ENCODE peak calls at places on chromosomes 16 and 17, in ten cellular contexts. R is GM12891, J is stomach, T is prostate gland, Q is endothelial cell of umbilical vein, W is GM23338, D is SK-N-SH, M is GM12878, F is HCT116, K is upper lobe of left lung. H is an unnamed sample.
A peak's percentile ranks its signal among the peaks of the same experiment; 100 is the strongest.

GRCh38 chr17:61325382-61326073 is 74.1 kb upstream of the TBX2 start:
- DNase-seq in R (no peak), J (no peak), T (no peak), Q (no peak), W (no peak), D (peak; percentile 78), M (no peak), F (no peak), K (no peak), H (no peak)

GRCh38 chr16:85577899-85578598 is 35.1 kb upstream of the GSE1 start:
- DNase-seq in R (no peak), J (no peak), T (no peak), Q (no peak), W (no peak), D (no peak), M (no peak), F (no peak), K (no peak), H (no peak)

GRCh38 chr17:73423159-73423715 is 111.4 kb upstream of the CDC42EP4 start:
- DNase-seq in R (no peak), J (no peak), T (no peak), Q (no peak), W (no peak), D (no peak), M (no peak), F (no peak), K (no peak), H (no peak)

GRCh38 chr16:84530590-84530989 is 26.1 kb upstream of the MEAK7 start:
- DNase-seq in R (no peak), J (no peak), T (no peak), Q (no peak), W (no peak), D (no peak), M (no peak), F (no peak), K (no peak), H (no peak)

GRCh38 chr17:17981330-17981729 is 8.7 kb downstream of the DRC3 start:
- DNase-seq in R (no peak), J (no peak), T (no peak), Q (no peak), W (no peak), D (no peak), M (no peak), F (no peak), K (no peak), H (no peak)

GRCh38 chr16:29994613-29995329 is 646 bp downstream of the HIRIP3 start:
- DNase-seq in R (no peak), J (peak; percentile 78), T (no peak), Q (peak; percentile 29), W (no peak), D (peak; percentile 58), M (no peak), F (no peak), K (peak; percentile 86), H (peak; percentile 52)

GRCh38 chr17:36629252-36629847 is 28.0 kb downstream of the MRM1 start:
- DNase-seq in R (peak; percentile 84), J (peak; percentile 79), T (peak; percentile 62), Q (peak; percentile 69), W (peak; percentile 83), D (peak; percentile 89), M (peak; percentile 12), F (peak; percentile 54), K (peak; percentile 70), H (peak; percentile 84)

GRCh38 chr16:51952500-51952899 is 594.4 kb downstream of the TOX3 start:
- DNase-seq in R (no peak), J (no peak), T (no peak), Q (no peak), W (no peak), D (no peak), M (no peak), F (no peak), K (no peak), H (no peak)

GRCh38 chr17:76268991-76269981 is 4.1 kb downstream of the UBALD2 start:
- DNase-seq in R (no peak), J (no peak), T (no peak), Q (no peak), W (peak; percentile 53), D (peak; percentile 44), M (no peak), F (no peak), K (no peak), H (no peak)
- TF ChIP-seq POLR2AphosphoS5 in R (peak; percentile 84), J (no peak), T (no peak), Q (no peak), W (no peak), D (no peak), M (peak; percentile 78), F (no peak), K (no peak), H (no peak)

GRCh38 chr17:37742762-37743611 is 1.9 kb downstream of the HNF1B start:
- DNase-seq in R (peak; percentile 37), J (peak; percentile 54), T (peak; percentile 38), Q (no peak), W (peak; percentile 63), D (peak; percentile 47), M (no peak), F (no peak), K (no peak), H (no peak)
- TF ChIP-seq POLR2AphosphoS5 in R (no peak), J (peak; percentile 70), T (no peak), Q (no peak), W (no peak), D (no peak), M (no peak), F (no peak), K (no peak), H (no peak)

GRCh38 chr17:59800530-59800942 is 92.2 kb downstream of the TUBD1 start:
- DNase-seq in R (no peak), J (no peak), T (no peak), Q (no peak), W (no peak), D (no peak), M (no peak), F (peak; percentile 21), K (no peak), H (no peak)
- TF ChIP-seq POLR2AphosphoS5 in R (no peak), J (no peak), T (no peak), Q (no peak), W (no peak), D (no peak), M (no peak), F (no peak), K (no peak), H (no peak)

DNA sequence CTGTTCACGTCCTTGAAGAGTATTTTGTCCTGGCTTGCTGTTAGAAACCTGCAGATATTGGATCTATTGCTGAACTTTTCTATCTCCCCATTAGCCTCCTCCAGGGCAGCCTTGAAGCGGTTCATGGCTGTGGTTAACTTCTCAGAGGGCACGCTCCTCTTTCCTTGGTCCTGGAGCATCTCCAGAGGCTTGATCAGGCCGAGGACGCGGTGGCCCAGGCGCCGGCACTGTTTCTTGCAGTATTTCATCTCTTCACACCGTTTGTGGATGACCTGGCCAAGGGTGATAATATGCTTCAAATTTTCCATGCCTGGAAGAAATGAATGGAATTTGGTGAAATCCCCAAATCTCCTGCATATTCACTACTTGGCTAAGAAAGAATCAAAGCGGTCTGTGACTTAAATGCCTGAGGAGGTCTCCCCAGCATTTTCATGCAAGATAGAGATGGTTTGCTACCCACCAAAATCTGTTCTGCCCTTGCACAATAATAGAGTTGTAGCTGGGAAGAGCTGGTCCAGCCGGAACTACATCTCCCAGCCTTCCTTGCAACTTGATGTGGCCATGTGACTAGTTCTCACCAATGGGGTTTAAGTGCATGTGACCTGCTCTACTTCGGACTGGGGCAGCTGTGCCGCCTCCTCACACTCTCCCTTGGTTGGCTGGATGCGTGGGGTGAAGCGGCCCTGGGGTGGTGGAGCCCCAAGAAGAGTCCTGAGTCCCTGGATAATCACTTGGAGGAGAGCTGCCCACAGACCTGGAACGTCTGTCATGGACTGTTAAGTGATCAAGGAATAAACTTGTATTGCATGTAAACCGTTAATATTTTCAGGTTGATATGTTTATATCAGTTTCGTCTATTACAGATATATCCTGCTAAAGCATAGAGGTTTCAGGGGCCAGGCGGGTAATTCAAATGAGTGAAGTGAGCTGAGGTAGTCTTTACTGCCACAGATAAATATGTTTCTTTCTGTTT is 4.9 kb downstream of the MLKL start:
- DNase-seq in R (peak; percentile 61), J (peak; percentile 80), T (peak; percentile 69), Q (peak; percentile 92), W (peak; percentile 94), D (peak; percentile 94), M (peak; percentile 72), F (peak; percentile 88), K (peak; percentile 97), H (peak; percentile 87)
- TF ChIP-seq POLR2AphosphoS5 in R (no peak), J (peak; percentile 64), T (peak; percentile 81), Q (peak; percentile 38), W (peak; percentile 89), D (peak; percentile 80), M (peak; percentile 35), F (peak; percentile 86), K (peak; percentile 87), H (no peak)

DNA sequence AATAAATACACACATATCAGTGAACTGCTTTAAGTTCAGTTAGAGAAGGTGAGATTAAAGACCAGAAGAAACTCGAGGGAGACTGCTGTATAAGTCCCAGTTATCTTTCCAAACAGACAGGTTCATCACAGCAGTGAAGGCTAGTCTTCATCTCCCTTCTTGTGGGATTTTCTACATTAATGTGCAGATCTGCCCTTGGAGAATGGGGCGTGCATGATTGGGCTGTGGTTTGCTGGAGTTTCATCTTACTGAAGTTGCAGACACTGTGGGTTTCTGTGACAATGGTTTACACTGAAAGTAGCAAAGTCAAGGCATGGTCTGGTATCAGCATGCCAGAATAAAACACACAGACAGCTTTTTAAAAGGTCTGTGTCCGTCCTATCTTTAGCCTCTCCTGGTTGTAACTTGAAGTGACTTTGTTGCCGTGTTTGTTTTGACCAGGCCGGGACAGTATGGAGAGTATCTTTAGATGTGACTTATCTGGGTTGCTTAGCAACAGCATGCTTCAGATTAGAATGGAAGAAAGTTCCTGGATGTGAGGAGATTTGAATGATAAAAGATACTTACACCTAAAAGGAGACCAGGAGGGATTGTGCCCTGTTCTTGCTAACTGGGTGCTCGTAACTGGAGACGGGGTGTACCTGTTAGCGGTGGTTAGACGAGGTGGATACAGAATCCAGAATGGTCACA is 16.1 kb downstream of the NAA60 start:
- DNase-seq in R (no peak), J (no peak), T (no peak), Q (no peak), W (peak; percentile 87), D (no peak), M (no peak), F (no peak), K (no peak), H (no peak)
- TF ChIP-seq POLR2AphosphoS5 in R (no peak), J (no peak), T (no peak), Q (no peak), W (no peak), D (no peak), M (no peak), F (no peak), K (no peak), H (no peak)

H was measured in suprapubic skin.